ENCODE peak calls at places on chromosomes 16 and 17, in six cellular contexts. I is ecto neural progenitor cell; X is NCI-H510A treated with DMSO at 0.1 percent for 48 hours; D is GM04503; C is CD4-positive, alpha-beta T cell; F is activated gamma-delta T cell treated with Interleukin-2 at 50 U/mL for 16 hours. Y is an unnamed sample.

GRCh38 chr16:84715854-84716253 is 16.1 kb downstream of the USP10 start:
- DNase-seq in I (no peak), X (no peak), D (no peak), C (no peak), F (no peak), Y (no peak)

GRCh38 chr16:21646091-21646490 is 6.3 kb downstream of the IGSF6 start:
- DNase-seq in I (no peak), X (no peak), D (no peak), C (no peak), F (no peak), Y (no peak)

GRCh38 chr16:48393843-48394703 is 8.9 kb upstream of the SIAH1 start:
- DNase-seq in I (no peak), X (no peak), D (no peak), C (no peak), F (no peak), Y (peak)

GRCh38 chr16:21070564-21070963 is 80.1 kb downstream of the DNAH3 start:
- DNase-seq in I (no peak), X (no peak), D (no peak), C (no peak), F (no peak), Y (no peak)

GRCh38 chr16:81524382-81524781 is 79.8 kb downstream of the CMIP start:
- DNase-seq in I (no peak), X (no peak), D (no peak), C (peak), F (peak), Y (no peak)

GRCh38 chr17:55722016-55722706 is 503 bp downstream of the TMEM100 start:
- DNase-seq in I (no peak), X (no peak), D (no peak), C (no peak), F (no peak), Y (no peak)

GRCh38 chr16:86414991-86415740 is 95.2 kb upstream of the FOXF1 start:
- DNase-seq in I (no peak), X (no peak), D (no peak), C (no peak), F (no peak), Y (no peak)

GRCh38 chr17:49984776-49985175 is 10.2 kb downstream of the DLX3 start:
- DNase-seq in I (peak), X (no peak), D (no peak), C (no peak), F (no peak), Y (no peak)

GRCh38 chr17:49450735-49451134 is 36.1 kb upstream of the PHB1 start:
- DNase-seq in I (no peak), X (no peak), D (no peak), C (no peak), F (no peak), Y (no peak)

GRCh38 chr17:21129023-21129681 is 2.4 kb downstream of the DHRS7B start:
- DNase-seq in I (no peak), X (no peak), D (no peak), C (no peak), F (no peak), Y (no peak)

GRCh38 chr16:2709588-2709984 is 10.4 kb downstream of the PRSS27 start:
- DNase-seq in I (no peak), X (no peak), D (no peak), C (no peak), F (no peak), Y (no peak)

GRCh38 chr16:15572329-15573001 is 70.5 kb downstream of the MARF1 start:
- DNase-seq in I (no peak), X (no peak), D (peak), C (no peak), F (no peak), Y (peak)

GRCh38 chr16:9499921-9500593 is 408.6 kb downstream of the HAPSTR1 start:
- DNase-seq in I (peak), X (no peak), D (no peak), C (no peak), F (no peak), Y (no peak)

GRCh38 chr17:79842136-79842655 is 3.0 kb upstream of the CBX4 start:
- DNase-seq in I (peak), X (no peak), D (no peak), C (no peak), F (no peak), Y (no peak)

GRCh38 chr16:719815-720506 is 985 bp upstream of the ANTKMT start:
- DNase-seq in I (no peak), X (peak), D (no peak), C (no peak), F (no peak), Y (no peak)

GRCh38 chr17:28057731-28058246 is 15.3 kb downstream of the NLK start:
- DNase-seq in I (no peak), X (no peak), D (no peak), C (no peak), F (no peak), Y (no peak)

GRCh38 chr17:55416470-55417052 is 5.1 kb downstream of the MMD start:
- DNase-seq in I (no peak), X (no peak), D (no peak), C (no peak), F (no peak), Y (no peak)

GRCh38 chr17:57577751-57578607 is 167.1 kb downstream of the CCDC182 start:
- DNase-seq in I (peak), X (peak), D (peak), C (no peak), F (no peak), Y (no peak)

GRCh38 chr16:4377573-4378146 is 6.0 kb downstream of the VASN start:
- DNase-seq in I (no peak), X (no peak), D (no peak), C (no peak), F (no peak), Y (no peak)

GRCh38 chr16:88705076-88705684 is 1.0 kb downstream of the RNF166 start:
- DNase-seq in I (no peak), X (no peak), D (peak), C (no peak), F (peak), Y (no peak)

GRCh38 chr17:78883533-78884131 is 19.4 kb downstream of the CEP295NL start:
- DNase-seq in I (peak), X (peak), D (peak), C (no peak), F (no peak), Y (peak)

GRCh38 chr17:66543526-66543925 is 241.1 kb downstream of the PRKCA start:
- DNase-seq in I (peak), X (no peak), D (no peak), C (no peak), F (no peak), Y (no peak)